ENCODE peak calls at places on chromosomes 7 and 10, in eight cellular contexts. One of them, this sample, is unnamed.

GRCh38 chr10:21975378-21975990 is 28.0 kb downstream of the DNAJC1 start:
- DNase-seq in HFF-Myc: no peak
- DNase-seq in transverse colon: no peak
- DNase-seq in CD4-positive, alpha-beta T cell: no peak
- DNase-seq in body of pancreas: no peak
- DNase-seq in IMR-90: no peak
- DNase-seq in natural killer cell: no peak
- DNase-seq in heart right ventricle: no peak
- DNase-seq in this sample: no peak

GRCh38 chr10:100735345-100736143 is 9.8 kb upstream of the PAX2 start:
- DNase-seq in HFF-Myc: no peak
- DNase-seq in body of pancreas: no peak
- DNase-seq in natural killer cell: no peak
- DNase-seq in transverse colon: no peak
- DNase-seq in heart right ventricle: no peak
- DNase-seq in CD4-positive, alpha-beta T cell: no peak
- DNase-seq in IMR-90: no peak
- DNase-seq in this sample: no peak

GRCh38 chr10:132564690-132565089 is 27.1 kb downstream of the INPP5A start:
- DNase-seq in HFF-Myc: no peak
- DNase-seq in heart right ventricle: no peak
- DNase-seq in CD4-positive, alpha-beta T cell: no peak
- DNase-seq in natural killer cell: no peak
- DNase-seq in IMR-90: no peak
- DNase-seq in transverse colon: no peak
- DNase-seq in body of pancreas: no peak
- DNase-seq in this sample: no peak

GRCh38 chr10:2111936-2112335 is 374.6 kb upstream of the ADARB2 start:
- DNase-seq in body of pancreas: no peak
- DNase-seq in heart right ventricle: no peak
- DNase-seq in natural killer cell: no peak
- DNase-seq in CD4-positive, alpha-beta T cell: no peak
- DNase-seq in transverse colon: no peak
- DNase-seq in HFF-Myc: no peak
- DNase-seq in IMR-90: no peak
- DNase-seq in this sample: no peak

GRCh38 chr7:65722361-65722792 is 150.5 kb upstream of the VKORC1L1 start:
- DNase-seq in HFF-Myc: no peak
- DNase-seq in heart right ventricle: peak; percentile 35
- DNase-seq in CD4-positive, alpha-beta T cell: peak; percentile 59
- DNase-seq in IMR-90: peak; percentile 11
- DNase-seq in transverse colon: peak; percentile 75
- DNase-seq in body of pancreas: peak; percentile 85
- DNase-seq in natural killer cell: peak; percentile 52
- DNase-seq in this sample: peak; percentile 21

GRCh38 chr10:79137826-79138225 is 69.1 kb downstream of the ZMIZ1 start:
- DNase-seq in body of pancreas: no peak
- DNase-seq in HFF-Myc: no peak
- DNase-seq in IMR-90: peak; percentile 62
- DNase-seq in heart right ventricle: no peak
- DNase-seq in transverse colon: peak; percentile 42
- DNase-seq in CD4-positive, alpha-beta T cell: peak; percentile 19
- DNase-seq in natural killer cell: peak; percentile 49
- DNase-seq in this sample: no peak

GRCh38 chr10:86385806-86386205 is 19.2 kb upstream of the GRID1 start:
- DNase-seq in transverse colon: no peak
- DNase-seq in body of pancreas: no peak
- DNase-seq in natural killer cell: no peak
- DNase-seq in IMR-90: no peak
- DNase-seq in HFF-Myc: no peak
- DNase-seq in CD4-positive, alpha-beta T cell: no peak
- DNase-seq in heart right ventricle: no peak
- DNase-seq in this sample: no peak

GRCh38 chr7:2301510-2301860 is 12.8 kb downstream of the SNX8 start:
- DNase-seq in CD4-positive, alpha-beta T cell: no peak
- DNase-seq in heart right ventricle: no peak
- DNase-seq in transverse colon: no peak
- DNase-seq in natural killer cell: no peak
- DNase-seq in IMR-90: no peak
- DNase-seq in body of pancreas: no peak
- DNase-seq in HFF-Myc: no peak
- DNase-seq in this sample: no peak

GRCh38 chr7:55366461-55367138 is 1.5 kb downstream of the LANCL2 start:
- DNase-seq in heart right ventricle: no peak
- DNase-seq in body of pancreas: no peak
- DNase-seq in CD4-positive, alpha-beta T cell: no peak
- DNase-seq in natural killer cell: no peak
- DNase-seq in HFF-Myc: no peak
- DNase-seq in transverse colon: no peak
- DNase-seq in IMR-90: no peak
- DNase-seq in this sample: no peak

GRCh38 chr7:91953618-91954017 is 13.0 kb downstream of the AKAP9 start:
- DNase-seq in CD4-positive, alpha-beta T cell: no peak
- DNase-seq in heart right ventricle: no peak
- DNase-seq in HFF-Myc: no peak
- DNase-seq in body of pancreas: no peak
- DNase-seq in natural killer cell: no peak
- DNase-seq in transverse colon: no peak
- DNase-seq in IMR-90: peak; percentile 36
- DNase-seq in this sample: no peak

GRCh38 chr10:108204528-108205313 is 1040.2 kb upstream of the SORCS1 start:
- DNase-seq in natural killer cell: no peak
- DNase-seq in transverse colon: peak; percentile 11
- DNase-seq in heart right ventricle: no peak
- DNase-seq in HFF-Myc: peak; percentile 2
- DNase-seq in CD4-positive, alpha-beta T cell: no peak
- DNase-seq in body of pancreas: peak; percentile 18
- DNase-seq in IMR-90: no peak
- DNase-seq in this sample: no peak

GRCh38 chr7:4164556-4164955 is 517.5 kb upstream of the FOXK1 start:
- DNase-seq in natural killer cell: no peak
- DNase-seq in body of pancreas: no peak
- DNase-seq in IMR-90: no peak
- DNase-seq in CD4-positive, alpha-beta T cell: no peak
- DNase-seq in HFF-Myc: no peak
- DNase-seq in transverse colon: no peak
- DNase-seq in heart right ventricle: no peak
- DNase-seq in this sample: no peak

GRCh38 chr7:10972174-10972573 is 1.5 kb upstream of the PHF14 start:
- DNase-seq in natural killer cell: no peak
- DNase-seq in heart right ventricle: no peak
- DNase-seq in body of pancreas: no peak
- DNase-seq in HFF-Myc: no peak
- DNase-seq in transverse colon: no peak
- DNase-seq in CD4-positive, alpha-beta T cell: no peak
- DNase-seq in IMR-90: no peak
- DNase-seq in this sample: no peak

GRCh38 chr7:7699370-7699769 is 19.0 kb downstream of the RPA3 start:
- DNase-seq in IMR-90: no peak
- DNase-seq in heart right ventricle: peak; percentile 38
- DNase-seq in body of pancreas: no peak
- DNase-seq in natural killer cell: no peak
- DNase-seq in HFF-Myc: no peak
- DNase-seq in CD4-positive, alpha-beta T cell: no peak
- DNase-seq in transverse colon: no peak
- DNase-seq in this sample: no peak

GRCh38 chr7:90738249-90738648 is 142.1 kb downstream of the CDK14 start:
- DNase-seq in natural killer cell: no peak
- DNase-seq in IMR-90: no peak
- DNase-seq in body of pancreas: no peak
- DNase-seq in heart right ventricle: no peak
- DNase-seq in transverse colon: no peak
- DNase-seq in HFF-Myc: no peak
- DNase-seq in CD4-positive, alpha-beta T cell: no peak
- DNase-seq in this sample: no peak

DNA sequence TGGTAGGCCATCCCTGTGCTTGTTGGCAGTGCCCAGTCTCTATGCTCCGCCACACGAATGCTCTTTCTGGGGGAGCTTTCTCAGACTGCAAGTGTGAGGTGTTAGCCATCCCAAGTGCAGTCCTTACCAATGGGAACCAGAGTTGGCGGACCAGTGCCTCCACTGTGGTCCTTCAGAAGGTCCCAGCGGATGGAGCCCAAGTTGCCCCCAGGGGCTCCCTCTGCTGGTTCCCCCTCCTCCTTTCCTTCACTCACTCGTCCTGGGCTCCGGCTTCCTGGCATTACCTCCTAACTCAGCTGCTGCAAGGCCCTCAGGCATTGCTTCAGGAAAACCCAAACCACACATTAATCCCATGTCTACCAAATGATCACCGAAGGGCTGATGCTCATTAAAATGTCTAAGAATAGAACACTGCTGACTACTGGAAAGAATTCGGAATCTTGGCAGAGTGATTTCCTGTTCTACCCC is 139.8 kb downstream of the CUBN start:
- DNase-seq in heart right ventricle: no peak
- DNase-seq in HFF-Myc: no peak
- DNase-seq in natural killer cell: no peak
- DNase-seq in IMR-90: no peak
- DNase-seq in CD4-positive, alpha-beta T cell: no peak
- DNase-seq in body of pancreas: no peak
- DNase-seq in transverse colon: no peak
- DNase-seq in this sample: no peak
- TF ChIP-seq CTCF in heart right ventricle: no peak
- TF ChIP-seq CTCF in HFF-Myc: no peak
- TF ChIP-seq CTCF in natural killer cell: no peak
- TF ChIP-seq CTCF in IMR-90: no peak
- TF ChIP-seq CTCF in CD4-positive, alpha-beta T cell: no peak
- TF ChIP-seq CTCF in body of pancreas: no peak
- TF ChIP-seq CTCF in transverse colon: no peak
- TF ChIP-seq CTCF in this sample: no peak

GRCh38 chr10:48536226-48536500 is 68.7 kb downstream of the ARHGAP22 start:
- DNase-seq in IMR-90: no peak
- DNase-seq in transverse colon: no peak
- DNase-seq in body of pancreas: no peak
- DNase-seq in heart right ventricle: no peak
- DNase-seq in natural killer cell: no peak
- DNase-seq in HFF-Myc: no peak
- DNase-seq in CD4-positive, alpha-beta T cell: no peak
- DNase-seq in this sample: no peak

GRCh38 chr10:48536916-48537890 is 67.7 kb downstream of the ARHGAP22 start:
- DNase-seq in transverse colon: no peak
- DNase-seq in IMR-90: no peak
- DNase-seq in HFF-Myc: no peak
- DNase-seq in CD4-positive, alpha-beta T cell: no peak
- DNase-seq in natural killer cell: no peak
- DNase-seq in heart right ventricle: no peak
- DNase-seq in body of pancreas: no peak
- DNase-seq in this sample: no peak

GRCh38 chr10:48533540-48533939 is 71.3 kb downstream of the ARHGAP22 start:
- DNase-seq in CD4-positive, alpha-beta T cell: no peak
- DNase-seq in transverse colon: no peak
- DNase-seq in natural killer cell: no peak
- DNase-seq in heart right ventricle: no peak
- DNase-seq in body of pancreas: no peak
- DNase-seq in IMR-90: no peak
- DNase-seq in HFF-Myc: no peak
- DNase-seq in this sample: no peak

GRCh38 chr10:48533951-48534720 is 70.7 kb downstream of the ARHGAP22 start:
- DNase-seq in IMR-90: no peak
- DNase-seq in HFF-Myc: no peak
- DNase-seq in heart right ventricle: no peak
- DNase-seq in transverse colon: no peak
- DNase-seq in body of pancreas: no peak
- DNase-seq in natural killer cell: no peak
- DNase-seq in CD4-positive, alpha-beta T cell: no peak
- DNase-seq in this sample: no peak

DNA sequence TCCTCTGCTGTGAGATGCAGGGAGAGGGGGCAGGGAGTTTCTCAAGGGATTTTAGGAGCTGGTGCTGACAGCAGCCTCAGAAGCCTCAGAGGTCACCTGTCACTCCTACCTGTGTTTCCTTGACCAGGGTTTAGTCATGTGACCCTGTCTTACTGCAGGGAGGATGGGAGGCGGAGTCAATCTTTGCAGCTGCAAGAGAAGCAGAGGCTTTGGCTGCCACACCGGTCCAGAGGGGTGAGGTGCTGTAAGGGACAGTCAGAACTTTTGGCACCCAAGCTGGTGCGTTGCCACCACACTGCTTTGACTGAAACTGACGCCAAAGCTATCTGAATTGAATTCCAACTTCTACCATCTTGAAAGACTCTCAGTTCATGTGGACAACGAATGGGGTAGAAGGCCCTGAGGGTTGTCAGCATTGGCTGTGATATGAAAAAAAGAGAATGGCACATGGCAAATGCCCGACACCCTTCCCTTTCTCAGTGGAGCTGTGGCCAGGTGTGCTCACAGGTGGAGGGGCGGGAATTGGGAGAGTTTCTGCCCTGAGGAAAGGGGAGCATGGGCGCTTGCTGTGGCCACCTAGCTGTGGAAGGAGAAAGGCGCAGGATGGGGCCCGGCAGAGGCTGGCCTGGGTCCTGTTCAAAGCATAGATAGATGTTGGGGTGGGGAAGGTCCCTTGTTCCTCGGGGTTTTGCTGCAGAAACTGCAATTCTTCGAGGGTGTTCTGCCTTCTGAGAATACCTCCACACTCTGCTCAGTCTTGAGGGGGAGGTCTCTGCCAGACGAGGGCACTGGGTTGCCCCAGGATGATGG is 69.3 kb downstream of the ARHGAP22 start:
- DNase-seq in CD4-positive, alpha-beta T cell: no peak
- DNase-seq in natural killer cell: no peak
- DNase-seq in transverse colon: no peak
- DNase-seq in body of pancreas: no peak
- DNase-seq in HFF-Myc: no peak
- DNase-seq in heart right ventricle: no peak
- DNase-seq in IMR-90: no peak
- DNase-seq in this sample: no peak
- TF ChIP-seq CTCF in CD4-positive, alpha-beta T cell: no peak
- TF ChIP-seq CTCF in natural killer cell: no peak
- TF ChIP-seq CTCF in transverse colon: no peak
- TF ChIP-seq CTCF in body of pancreas: no peak
- TF ChIP-seq CTCF in HFF-Myc: peak; percentile 29
- TF ChIP-seq CTCF in heart right ventricle: no peak
- TF ChIP-seq CTCF in IMR-90: no peak
- TF ChIP-seq CTCF in this sample: no peak

DNA sequence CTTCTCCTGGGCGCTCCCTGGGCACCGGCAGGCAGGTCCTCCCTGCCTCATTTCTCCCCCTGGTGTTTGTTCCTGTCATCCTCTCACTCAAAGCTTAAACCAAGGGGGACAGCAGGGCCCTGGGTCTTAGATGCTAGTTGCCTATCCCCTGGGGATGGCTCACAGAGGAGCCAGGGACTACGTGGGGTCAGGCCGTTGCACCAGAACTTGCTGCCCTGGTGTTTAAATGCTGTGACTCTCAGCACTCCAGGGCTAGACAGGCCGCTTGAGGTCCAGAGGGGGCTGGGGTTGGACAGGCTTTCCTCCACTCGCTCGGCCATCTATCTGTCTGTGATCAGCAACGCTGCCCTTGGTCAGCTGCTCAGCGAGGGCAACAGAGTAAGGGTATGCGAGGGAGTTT is 340.3 kb downstream of the CXCL12 start:
- DNase-seq in IMR-90: no peak
- DNase-seq in transverse colon: no peak
- DNase-seq in natural killer cell: no peak
- DNase-seq in HFF-Myc: no peak
- DNase-seq in heart right ventricle: no peak
- DNase-seq in CD4-positive, alpha-beta T cell: no peak
- DNase-seq in body of pancreas: no peak
- DNase-seq in this sample: no peak
- TF ChIP-seq CTCF in IMR-90: no peak
- TF ChIP-seq CTCF in transverse colon: no peak
- TF ChIP-seq CTCF in natural killer cell: no peak
- TF ChIP-seq CTCF in HFF-Myc: no peak
- TF ChIP-seq CTCF in heart right ventricle: no peak
- TF ChIP-seq CTCF in CD4-positive, alpha-beta T cell: no peak
- TF ChIP-seq CTCF in body of pancreas: no peak
- TF ChIP-seq CTCF in this sample: no peak

GRCh38 chr10:29140151-29140550 is 148.7 kb upstream of the LYZL1 start:
- DNase-seq in natural killer cell: no peak
- DNase-seq in CD4-positive, alpha-beta T cell: no peak
- DNase-seq in heart right ventricle: no peak
- DNase-seq in HFF-Myc: no peak
- DNase-seq in transverse colon: no peak
- DNase-seq in IMR-90: no peak
- DNase-seq in body of pancreas: no peak
- DNase-seq in this sample: no peak
- TF ChIP-seq CTCF in natural killer cell: no peak
- TF ChIP-seq CTCF in CD4-positive, alpha-beta T cell: no peak
- TF ChIP-seq CTCF in heart right ventricle: no peak
- TF ChIP-seq CTCF in HFF-Myc: no peak
- TF ChIP-seq CTCF in transverse colon: no peak
- TF ChIP-seq CTCF in IMR-90: no peak
- TF ChIP-seq CTCF in body of pancreas: no peak
- TF ChIP-seq CTCF in this sample: no peak

This sample was measured in D721Med.